ENCODE peak calls at places on chromosomes 5 and 9, in ten cellular contexts. U is NCI-H774; B is upper lobe of left lung; H is B cell; D is SJCRH30; F is activated CD4-positive, alpha-beta T cell treated with anti-CD3 and anti-CD28 coated beads for 36 hours; Z is caudate nucleus; L is HL-60; J is CD8-positive, alpha-beta T cell; P is SK-MEL-5. I is an unnamed sample.

GRCh38 chr5:6633469-6634326 is 458 bp downstream of the SRD5A1 start:
- DNase-seq in H (no peak), L (no peak), P (peak), F (no peak), Z (no peak), D (peak), B (no peak), J (no peak), U (no peak), I (no peak)

GRCh38 chr5:57037355-57037754 is 85.4 kb upstream of the MIER3 start:
- DNase-seq in B (no peak), F (no peak), L (no peak), U (no peak), D (no peak), Z (no peak), P (peak), J (no peak), H (no peak), I (no peak)

GRCh38 chr5:68189613-68190012 is 25.9 kb upstream of the PIK3R1 start:
- DNase-seq in H (no peak), F (no peak), L (no peak), U (peak), Z (no peak), P (no peak), J (no peak), D (no peak), B (no peak), I (no peak)

GRCh38 chr9:133375116-133375723 is 640 bp downstream of the SURF4 start:
- DNase-seq in J (peak), F (peak), Z (no peak), D (peak), B (no peak), H (no peak), U (no peak), L (peak), P (peak), I (peak)

GRCh38 chr5:36744041-36744677 is 132.4 kb upstream of the NIPBL start:
- DNase-seq in F (no peak), Z (no peak), H (no peak), B (no peak), L (no peak), D (peak), J (no peak), U (no peak), P (no peak), I (no peak)

GRCh38 chr9:131668439-131669233 is 71.2 kb downstream of the RAPGEF1 start:
- DNase-seq in J (peak), U (no peak), L (no peak), P (no peak), B (peak), H (no peak), D (peak), F (peak), Z (no peak), I (peak)

GRCh38 chr9:119284118-119284517 is 85.1 kb downstream of the BRINP1 start:
- DNase-seq in B (no peak), F (no peak), D (peak), L (no peak), H (no peak), U (no peak), Z (no peak), P (peak), J (no peak), I (no peak)

GRCh38 chr9:77417570-77417969 is 230.6 kb downstream of the GNA14 start:
- DNase-seq in L (peak), F (no peak), J (no peak), U (no peak), Z (no peak), D (peak), H (no peak), B (no peak), P (peak), I (no peak)

GRCh38 chr5:177094224-177095087 is 7.7 kb downstream of the FGFR4 start:
- DNase-seq in Z (no peak), P (no peak), J (no peak), D (peak), L (peak), B (peak), F (no peak), U (no peak), H (no peak), I (no peak)

GRCh38 chr5:111755264-111755941 is 1.6 kb downstream of the NREP start:
- DNase-seq in P (no peak), L (no peak), J (no peak), H (no peak), B (no peak), Z (no peak), U (no peak), F (no peak), D (no peak), I (no peak)

GRCh38 chr5:31944683-31945445 is 229.3 kb downstream of the GOLPH3 start:
- DNase-seq in F (no peak), J (no peak), Z (no peak), L (no peak), U (peak), P (no peak), B (peak), H (no peak), D (peak), I (no peak)

GRCh38 chr5:30040483-30041116 is 1152.9 kb upstream of the CDH6 start:
- DNase-seq in Z (no peak), H (no peak), P (peak), L (peak), D (peak), J (no peak), B (no peak), F (peak), U (peak), I (peak)